ENCODE peak calls at places on chromosomes 13 and 19, in seven cellular contexts. F is SK-N-SH, X is HCT116, Y is H1, M is HepG2, C is GM12878, S is K562. T is an unnamed sample.

GRCh38 chr19:45444318-45445041 is 20.8 kb upstream of the ERCC1 start:
- DNase-seq in F (peak), X (no peak), Y (peak), M (peak), C (no peak), S (peak), T (peak)

GRCh38 chr19:5695649-5696195 is 5.6 kb downstream of the RPL36 start:
- DNase-seq in F (no peak), X (no peak), Y (peak), M (no peak), C (no peak), S (no peak), T (no peak)

GRCh38 chr19:18657590-18658365 is 20.9 kb downstream of the KLHL26 start:
- DNase-seq in F (peak), X (no peak), Y (no peak), M (no peak), C (no peak), S (peak), T (no peak)

GRCh38 chr13:79491715-79492114 is 10.8 kb downstream of the NDFIP2 start:
- DNase-seq in F (no peak), X (no peak), Y (no peak), M (no peak), C (no peak), S (no peak), T (no peak)

GRCh38 chr19:12139309-12139708 is 841 bp downstream of the ZNF20 start:
- DNase-seq in F (no peak), X (no peak), Y (no peak), M (no peak), C (no peak), S (peak), T (no peak)

GRCh38 chr19:29660835-29661234 is 4.4 kb upstream of the PLEKHF1 start:
- DNase-seq in F (no peak), X (no peak), Y (no peak), M (no peak), C (no peak), S (peak), T (no peak)

GRCh38 chr19:8611890-8612806 is 1.6 kb upstream of the ADAMTS10 start:
- DNase-seq in F (no peak), X (no peak), Y (no peak), M (no peak), C (no peak), S (no peak), T (no peak)

GRCh38 chr19:51921949-51922348 is 5.3 kb upstream of the ZNF613 start:
- DNase-seq in F (no peak), X (no peak), Y (no peak), M (no peak), C (no peak), S (peak), T (no peak)

GRCh38 chr13:38202730-38203129 is 146.9 kb upstream of the UFM1 start:
- DNase-seq in F (no peak), X (no peak), Y (no peak), M (no peak), C (no peak), S (no peak), T (no peak)

GRCh38 chr13:28475916-28476725 is 18.8 kb downstream of the FLT1 start:
- DNase-seq in F (no peak), X (peak), Y (no peak), M (no peak), C (no peak), S (peak), T (no peak)

GRCh38 chr13:109494955-109495354 is 291.4 kb downstream of the IRS2 start:
- DNase-seq in F (peak), X (no peak), Y (no peak), M (no peak), C (no peak), S (no peak), T (no peak)
- TF ChIP-seq JUND in F (peak), X (no peak), Y (no peak), M (no peak), C (no peak), S (no peak), T (no peak)

DNA sequence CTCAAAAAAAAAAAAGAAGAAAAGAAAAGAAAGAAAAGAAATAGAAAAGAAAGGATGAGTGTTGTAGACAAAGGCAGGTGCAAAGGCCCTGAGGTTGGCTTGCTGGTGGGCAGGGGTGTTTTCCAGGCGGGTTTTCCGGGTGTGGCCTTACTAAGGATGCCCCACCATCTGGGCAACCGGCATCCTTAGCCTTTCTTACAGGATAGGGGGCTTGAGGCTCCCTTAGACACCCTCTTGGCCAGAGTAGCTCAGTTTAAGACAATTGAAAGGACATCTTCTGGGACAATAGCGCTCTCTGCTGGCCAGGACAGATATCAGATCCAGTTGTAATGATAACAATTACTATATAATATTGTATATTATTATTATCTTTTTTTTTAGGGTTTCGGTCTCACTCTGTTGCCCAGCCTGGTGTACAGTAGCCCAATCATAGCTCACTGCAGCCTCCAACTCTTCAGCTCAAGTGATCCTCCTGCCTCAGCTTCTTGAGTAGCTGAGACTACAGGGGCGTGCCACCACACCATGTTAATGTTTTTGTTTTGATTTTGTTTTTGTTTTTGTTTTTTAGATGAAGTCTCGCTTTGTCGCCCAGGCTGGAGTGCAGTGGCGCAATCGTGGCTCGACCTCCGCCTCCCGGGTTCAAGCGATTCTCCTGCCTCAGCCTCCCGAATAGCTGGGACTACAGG is 1.4 kb upstream of the QTRT1 start:
- DNase-seq in F (peak), X (peak), Y (peak), M (peak), C (peak), S (peak), T (peak)
- TF ChIP-seq JUND in F (no peak), X (no peak), Y (no peak), M (no peak), C (no peak), S (no peak), T (no peak)

DNA sequence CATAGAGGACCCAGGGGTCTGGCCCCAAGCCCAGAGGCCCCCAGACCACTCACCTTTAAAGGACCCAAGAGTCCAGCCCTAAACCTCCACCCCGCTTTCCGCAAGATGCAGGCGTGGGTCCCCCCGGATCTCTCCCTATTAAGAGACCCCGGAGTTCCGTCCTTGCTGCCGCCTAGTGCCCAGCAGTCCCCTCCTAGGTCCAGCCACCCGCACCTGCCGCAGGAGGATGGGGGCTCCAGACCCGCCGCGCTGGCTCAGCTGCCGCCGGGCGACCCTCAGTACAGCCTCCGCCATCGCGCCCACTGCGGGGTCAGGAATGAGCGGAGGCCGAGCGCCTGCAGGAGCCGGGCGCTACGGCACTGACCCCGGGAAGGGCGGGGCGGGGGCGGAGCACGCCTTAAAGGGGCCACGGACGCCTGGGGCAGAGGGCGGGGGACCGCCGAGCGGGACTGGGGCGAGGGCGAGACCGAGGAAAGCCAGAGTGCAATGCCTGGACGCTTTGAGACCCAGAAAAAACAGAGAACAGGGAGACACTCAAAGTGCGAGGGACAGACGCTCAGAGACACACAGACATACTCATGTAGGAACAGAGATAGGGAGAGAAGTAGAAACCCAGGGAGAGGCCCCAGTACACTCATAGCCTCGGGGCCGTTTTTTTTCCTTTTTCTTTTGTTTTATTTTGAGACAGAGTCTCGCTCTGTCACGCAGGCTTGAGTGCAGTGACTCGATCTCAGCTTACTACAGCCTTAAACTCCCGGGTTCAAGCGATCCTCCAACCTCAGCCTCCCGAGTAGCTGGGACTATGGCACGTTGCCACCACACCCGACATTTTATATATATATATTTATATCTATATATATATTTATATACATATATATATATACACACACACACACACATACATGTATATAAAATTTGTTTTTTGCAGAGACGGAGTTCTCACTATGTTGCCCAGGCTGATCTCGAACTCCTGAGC is at the start of gene ETHE1:
- DNase-seq in F (peak), X (no peak), Y (peak), M (peak), C (no peak), S (peak), T (peak)
- TF ChIP-seq JUND in F (no peak), X (no peak), Y (no peak), M (no peak), C (no peak), S (no peak), T (no peak)

DNA sequence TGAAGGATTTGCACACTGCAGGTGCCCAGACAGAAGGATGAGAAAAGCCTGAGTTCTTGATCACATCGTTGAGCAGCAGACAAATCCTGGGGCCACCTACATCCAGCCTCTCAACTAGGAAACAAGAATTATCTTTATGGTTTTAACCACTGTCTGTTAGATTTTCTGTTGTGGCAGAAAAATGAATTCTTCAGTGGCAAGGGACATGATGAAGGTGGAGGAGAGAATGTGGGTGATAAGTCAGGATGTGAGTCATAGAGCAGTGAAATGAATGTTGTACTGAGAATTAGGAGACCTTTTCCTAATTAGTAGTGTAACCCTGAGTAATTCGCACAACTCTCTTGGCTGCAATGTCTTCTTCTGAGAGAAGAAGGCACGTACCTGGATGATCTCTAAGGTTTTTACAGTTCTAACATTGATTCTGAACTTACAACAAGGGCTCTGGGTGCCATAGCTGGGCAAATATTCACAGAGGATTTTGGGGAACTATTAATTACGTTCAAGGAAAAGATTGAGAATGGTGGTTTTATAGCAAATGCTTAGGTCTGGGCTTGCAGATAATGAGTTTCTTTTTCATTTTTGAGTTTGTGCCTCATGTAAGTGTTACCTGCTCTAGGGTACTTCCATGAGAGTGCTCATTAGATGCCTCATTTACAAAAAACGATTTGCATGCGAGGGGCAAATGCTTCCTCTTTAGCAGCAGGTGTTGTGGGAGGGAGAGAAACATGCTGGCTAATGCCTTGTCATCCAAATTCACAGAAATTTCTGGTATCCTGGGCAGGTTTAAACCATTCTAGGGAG is 111.0 kb upstream of the KL start:
- DNase-seq in F (no peak), X (no peak), Y (no peak), M (no peak), C (peak), S (no peak), T (no peak)
- TF ChIP-seq JUND in F (no peak), X (no peak), Y (no peak), M (no peak), C (peak), S (no peak), T (no peak)

DNA sequence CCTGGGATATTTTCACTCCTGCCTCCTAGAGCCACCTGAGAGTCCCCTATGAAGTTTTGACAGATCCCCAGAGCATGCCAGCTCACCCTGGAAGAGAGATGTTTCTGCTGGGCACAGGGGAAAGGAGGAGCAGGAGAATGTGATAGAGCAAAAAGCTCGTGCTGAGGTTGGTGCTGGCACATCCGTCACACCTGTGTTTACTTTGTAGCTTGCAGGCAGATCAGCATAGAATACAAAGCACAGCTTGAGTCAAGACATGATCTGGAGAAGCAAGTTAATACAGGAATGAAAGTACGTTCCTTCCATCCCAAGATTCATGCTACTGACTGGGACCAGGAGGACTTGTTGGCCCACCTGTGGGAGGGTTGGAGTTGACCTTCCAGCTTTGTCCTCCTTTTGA is 46.1 kb downstream of the HSPH1 start:
- DNase-seq in F (no peak), X (no peak), Y (no peak), M (no peak), C (no peak), S (no peak), T (peak)
- TF ChIP-seq JUND in F (no peak), X (no peak), Y (no peak), M (no peak), C (no peak), S (no peak), T (no peak)

DNA sequence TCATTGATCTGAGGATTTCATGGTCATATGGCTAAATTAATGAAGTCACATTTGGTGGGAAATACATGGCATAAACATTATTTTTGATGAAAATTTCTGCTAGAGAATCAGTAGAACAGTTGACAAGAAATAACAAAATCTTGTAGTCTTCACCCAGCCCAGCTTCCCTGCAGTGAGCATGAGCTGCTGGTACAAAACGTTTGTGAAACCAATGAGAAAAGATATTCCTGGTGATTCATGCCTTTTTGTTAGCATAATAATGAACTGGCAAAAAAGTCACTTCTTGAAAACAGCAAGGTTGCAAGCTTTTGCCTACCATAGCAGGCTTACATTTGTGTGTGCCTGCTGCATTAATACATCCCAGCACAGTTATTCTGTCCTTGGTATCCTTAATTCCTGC is 475.9 kb upstream of the HTR2A start:
- DNase-seq in F (no peak), X (no peak), Y (no peak), M (no peak), C (no peak), S (no peak), T (no peak)
- TF ChIP-seq JUND in F (no peak), X (no peak), Y (no peak), M (no peak), C (no peak), S (no peak), T (no peak)

DNA sequence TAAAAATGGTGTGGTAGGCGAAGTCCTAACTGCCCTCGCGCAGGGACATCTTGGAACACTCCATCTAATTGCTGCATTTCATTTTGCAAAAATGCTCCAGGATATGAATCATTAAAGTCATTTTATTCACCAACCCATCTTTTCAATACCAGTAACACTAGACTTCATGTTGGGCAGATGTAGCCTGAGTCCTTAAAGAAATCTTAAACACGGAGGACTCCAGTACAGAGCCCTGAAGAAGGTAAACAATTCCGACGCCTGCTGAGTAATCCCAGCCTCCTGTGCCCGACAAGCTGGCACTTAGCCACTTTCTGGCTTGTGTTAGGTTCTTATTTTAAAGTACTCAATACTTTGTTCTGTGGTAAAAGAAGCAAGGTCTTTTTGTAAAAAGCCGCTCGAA is 58.0 kb upstream of the IRS2 start:
- DNase-seq in F (no peak), X (no peak), Y (no peak), M (no peak), C (no peak), S (no peak), T (no peak)
- TF ChIP-seq JUND in F (peak), X (no peak), Y (no peak), M (no peak), C (no peak), S (no peak), T (no peak)

GRCh38 chr13:73274147-73274546 is 215.3 kb downstream of the KLF5 start:
- DNase-seq in F (no peak), X (no peak), Y (no peak), M (no peak), C (no peak), S (no peak), T (no peak)
- TF ChIP-seq JUND in F (no peak), X (no peak), Y (no peak), M (no peak), C (no peak), S (no peak), T (no peak)

T was measured in T47D.